ENCODE peak calls at places on chromosomes 7 and 10, in ten cellular contexts. Z, U, G, Y, I, K, D, A, H and R are unnamed samples.
A peak's percentile ranks its signal among the peaks of the same experiment; 100 is the strongest.

GRCh38 chr7:20298486-20298901 is 32.2 kb upstream of the ITGB8 start:
- DNase-seq in Z (peak; percentile 77), U (no peak), G (no peak), Y (no peak), I (no peak), K (no peak), D (no peak), A (no peak), H (no peak), R (no peak)

GRCh38 chr10:11760861-11761260 is 18.7 kb downstream of the ECHDC3 start:
- DNase-seq in Z (no peak), U (no peak), G (no peak), Y (no peak), I (no peak), K (no peak), D (no peak), A (no peak), H (no peak), R (no peak)

GRCh38 chr10:34647848-34648247 is 167.2 kb downstream of the PARD3 start:
- DNase-seq in Z (no peak), U (no peak), G (no peak), Y (no peak), I (no peak), K (no peak), D (no peak), A (no peak), H (no peak), R (no peak)

GRCh38 chr10:17228081-17229015 is at the start of gene VIM:
- DNase-seq in Z (peak; percentile 98), U (peak; percentile 95), G (peak; percentile 92), Y (peak; percentile 88), I (peak; percentile 11), K (peak; percentile 84), D (peak; percentile 81), A (peak; percentile 97), H (peak; percentile 91), R (peak; percentile 90)

GRCh38 chr10:60384006-60384405 is 5.7 kb downstream of the ANK3 start:
- DNase-seq in Z (peak; percentile 23), U (no peak), G (no peak), Y (no peak), I (no peak), K (no peak), D (no peak), A (no peak), H (no peak), R (no peak)

GRCh38 chr7:112743811-112744210 is 46.4 kb downstream of the TMEM168 start:
- DNase-seq in Z (no peak), U (no peak), G (no peak), Y (no peak), I (no peak), K (no peak), D (no peak), A (no peak), H (no peak), R (no peak)

GRCh38 chr7:122006687-122007086 is 133.7 kb downstream of the PTPRZ1 start:
- DNase-seq in Z (no peak), U (no peak), G (no peak), Y (no peak), I (no peak), K (no peak), D (no peak), A (no peak), H (no peak), R (no peak)

GRCh38 chr10:84944187-84944586 is 615.8 kb downstream of the CCSER2 start:
- DNase-seq in Z (no peak), U (no peak), G (no peak), Y (no peak), I (no peak), K (no peak), D (no peak), A (no peak), H (no peak), R (no peak)

GRCh38 chr10:105658696-105659095 is 1017.6 kb downstream of the SORCS3 start:
- DNase-seq in Z (peak; percentile 6), U (no peak), G (no peak), Y (no peak), I (no peak), K (no peak), D (no peak), A (no peak), H (no peak), R (no peak)

GRCh38 chr7:45026984-45027773 is 27.2 kb downstream of the CCM2 start:
- DNase-seq in Z (peak; percentile 14), U (peak; percentile 82), G (no peak), Y (no peak), I (no peak), K (no peak), D (peak; percentile 36), A (no peak), H (peak; percentile 58), R (no peak)

GRCh38 chr10:91033536-91033935 is 112.6 kb upstream of the ANKRD1 start:
- DNase-seq in Z (peak; percentile 25), U (no peak), G (no peak), Y (no peak), I (no peak), K (no peak), D (no peak), A (no peak), H (no peak), R (no peak)

GRCh38 chr10:22737587-22737986 is 23.2 kb upstream of the PIP4K2A start:
- DNase-seq in Z (peak; percentile 79), U (no peak), G (peak; percentile 53), Y (peak; percentile 32), I (no peak), K (no peak), D (no peak), A (no peak), H (no peak), R (peak; percentile 25)

GRCh38 chr7:2269468-2270460 is 27.7 kb downstream of the NUDT1 start:
- DNase-seq in Z (peak; percentile 50), U (no peak), G (no peak), Y (no peak), I (no peak), K (no peak), D (no peak), A (no peak), H (no peak), R (no peak)

GRCh38 chr10:126673565-126673964 is 3.1 kb upstream of the C10orf90 start:
- DNase-seq in Z (no peak), U (no peak), G (no peak), Y (no peak), I (peak; percentile 35), K (no peak), D (no peak), A (no peak), H (no peak), R (no peak)

DNA sequence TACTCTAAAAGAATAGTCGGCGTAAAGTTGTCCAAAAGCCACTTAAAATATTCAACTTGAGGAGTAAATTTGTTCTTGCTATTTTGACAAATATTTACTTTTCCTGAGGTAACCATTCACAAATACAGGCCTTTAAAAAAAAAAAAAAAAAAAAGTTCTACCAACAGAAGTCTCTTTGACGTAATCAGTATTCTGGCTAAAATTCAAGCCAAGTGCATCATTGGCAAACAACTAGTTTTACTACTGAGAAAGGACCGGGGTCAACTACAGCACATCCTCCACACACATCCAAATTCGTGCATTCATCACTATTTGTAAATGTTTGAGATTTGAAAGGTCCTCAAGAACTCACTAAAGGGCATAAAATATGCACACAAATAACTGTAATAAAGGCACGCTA is 2.0 kb downstream of the OAT start:
- DNase-seq in Z (peak; percentile 57), U (no peak), G (no peak), Y (no peak), I (no peak), K (no peak), D (no peak), A (peak; percentile 31), H (no peak), R (peak; percentile 37)
- H3K27ac ChIP-seq in Z (no peak overlapping the region), U (no peak overlapping the region), G (peak overlapping the region; percentile 92), Y (no peak overlapping the region), I (no peak overlapping the region), K (no peak overlapping the region), D (no peak overlapping the region), A (no peak overlapping the region), H (no peak overlapping the region), R (no peak overlapping the region)

DNA sequence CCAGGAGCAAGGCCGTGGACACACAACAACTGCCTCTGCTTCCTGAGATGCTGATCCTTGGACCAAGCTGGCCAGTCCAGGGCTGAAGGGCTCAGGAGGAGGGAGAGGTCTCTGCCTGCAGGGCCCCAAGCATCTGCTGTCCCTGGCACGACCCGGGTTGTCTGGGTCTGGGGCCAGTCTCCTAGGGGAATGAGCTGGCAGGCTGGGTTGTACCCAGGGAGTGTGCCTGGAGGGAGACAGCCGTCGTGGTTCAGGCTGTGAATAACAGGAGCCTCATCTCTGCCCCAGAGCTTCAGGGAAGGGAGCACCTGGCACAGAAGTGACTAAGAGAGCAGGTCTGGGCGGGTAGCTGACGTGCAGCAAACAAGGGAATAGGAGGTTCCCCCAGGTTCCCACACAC is 17.9 kb upstream of the SERPINE1 start:
- DNase-seq in Z (no peak), U (no peak), G (no peak), Y (no peak), I (no peak), K (no peak), D (no peak), A (peak; percentile 67), H (no peak), R (no peak)
- H3K27ac ChIP-seq in Z (no peak overlapping the region), U (peak overlapping the region; percentile 25), G (peak overlapping the region; percentile 30), Y (peak overlapping the region; percentile 65), I (no peak overlapping the region), K (no peak overlapping the region), D (no peak overlapping the region), A (peak overlapping the region; percentile 94), H (no peak overlapping the region), R (no peak overlapping the region)

DNA sequence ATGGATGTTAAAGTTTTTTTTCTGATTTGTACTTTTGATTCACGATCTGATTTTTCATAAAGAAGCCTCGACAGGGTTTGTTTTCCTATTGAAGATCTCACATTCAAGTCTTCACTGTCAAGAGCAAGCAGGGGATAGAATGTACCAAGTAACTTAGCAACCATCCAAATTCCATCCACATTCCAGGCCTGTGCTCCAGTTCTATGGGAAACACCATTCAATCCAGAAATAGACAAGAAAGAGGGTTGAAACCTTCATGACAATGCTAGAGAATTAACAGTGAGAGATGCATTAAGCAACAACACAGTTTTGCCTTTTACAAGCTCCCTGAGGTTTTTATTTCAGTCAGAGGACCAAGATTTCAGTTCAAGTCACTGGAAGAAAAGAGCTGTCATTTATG is 300.2 kb downstream of the NEBL start:
- DNase-seq in Z (peak; percentile 85), U (no peak), G (no peak), Y (no peak), I (no peak), K (no peak), D (no peak), A (no peak), H (no peak), R (no peak)
- H3K27ac ChIP-seq in Z (no peak overlapping the region), U (no peak overlapping the region), G (no peak overlapping the region), Y (peak overlapping the region; percentile 34), I (no peak overlapping the region), K (no peak overlapping the region), D (no peak overlapping the region), A (no peak overlapping the region), H (no peak overlapping the region), R (no peak overlapping the region)

DNA sequence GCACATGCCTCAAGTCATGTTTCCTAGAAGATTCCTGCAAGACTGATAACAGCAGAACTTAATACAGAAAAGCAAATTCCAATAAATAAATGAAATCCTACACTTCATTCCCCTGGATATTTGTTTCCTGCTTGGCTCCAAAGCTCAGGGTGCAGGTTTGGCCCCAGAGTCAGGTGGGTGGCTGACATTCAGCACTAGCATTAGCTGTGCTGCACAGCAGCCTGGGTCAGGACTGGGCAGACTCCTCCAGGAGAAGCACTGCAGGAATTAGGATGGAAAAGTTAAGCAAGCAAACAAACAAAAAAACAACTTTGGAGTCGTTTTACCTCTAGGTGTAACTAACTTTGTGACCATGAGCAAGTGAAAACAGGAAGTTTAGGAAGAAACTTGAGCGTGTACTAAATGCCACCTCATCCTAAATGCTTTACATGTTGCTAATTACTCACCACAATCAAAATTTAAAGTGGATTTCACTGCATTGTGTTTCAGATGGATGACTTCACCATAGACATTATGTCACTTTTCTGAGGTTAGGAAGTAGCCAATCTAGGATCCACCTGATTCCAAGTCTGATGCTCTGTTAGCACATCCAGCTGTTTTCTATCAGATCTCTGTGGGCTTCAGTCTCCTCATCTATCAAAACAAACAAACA is 239.4 kb downstream of the C7orf25 start:
- DNase-seq in Z (peak; percentile 57), U (no peak), G (no peak), Y (no peak), I (no peak), K (no peak), D (no peak), A (no peak), H (no peak), R (no peak)
- H3K27ac ChIP-seq in Z (no peak overlapping the region), U (no peak overlapping the region), G (no peak overlapping the region), Y (no peak overlapping the region), I (no peak overlapping the region), K (no peak overlapping the region), D (no peak overlapping the region), A (no peak overlapping the region), H (no peak overlapping the region), R (no peak overlapping the region)